ENCODE peak calls at places on chromosomes 16 and 17, in six cellular contexts. Z, A, M, T, L and C are unnamed samples.

GRCh38 chr17:60627113-60627512 is 27.1 kb downstream of the PPM1D start:
- DNase-seq in Z (no peak), A (no peak), M (no peak), T (no peak), L (no peak), C (no peak)

GRCh38 chr16:57609541-57610401 is 18.7 kb upstream of the ADGRG1 start:
- DNase-seq in Z (no peak), A (no peak), M (peak; percentile 59), T (peak; percentile 65), L (peak; percentile 79), C (no peak)

GRCh38 chr16:2963611-2964415 is at the start of gene KREMEN2:
- DNase-seq in Z (no peak), A (no peak), M (no peak), T (peak; percentile 32), L (no peak), C (no peak)

GRCh38 chr17:33012522-33013033 is 20.9 kb downstream of the SPACA3 start:
- DNase-seq in Z (peak; percentile 90), A (no peak), M (peak; percentile 91), T (no peak), L (no peak), C (peak; percentile 62)

GRCh38 chr17:50348522-50349240 is 2.8 kb downstream of the XYLT2 start:
- DNase-seq in Z (no peak), A (no peak), M (no peak), T (no peak), L (peak; percentile 58), C (no peak)

GRCh38 chr16:1530883-1531637 is 2.4 kb upstream of the TMEM204 start:
- DNase-seq in Z (peak; percentile 37), A (peak; percentile 80), M (peak; percentile 86), T (no peak), L (no peak), C (no peak)

GRCh38 chr16:12767897-12768296 is 35.8 kb downstream of the CPPED1 start:
- DNase-seq in Z (no peak), A (no peak), M (peak; percentile 38), T (no peak), L (no peak), C (no peak)

GRCh38 chr17:74840989-74841666 is 18.6 kb downstream of the GRIN2C start:
- DNase-seq in Z (no peak), A (peak; percentile 80), M (peak; percentile 64), T (no peak), L (no peak), C (no peak)

GRCh38 chr17:30207655-30208054 is 27.8 kb downstream of the SLC6A4 start:
- DNase-seq in Z (no peak), A (no peak), M (no peak), T (no peak), L (no peak), C (no peak)

GRCh38 chr17:42697108-42697811 is 14.9 kb downstream of the CNTNAP1 start:
- DNase-seq in Z (no peak), A (no peak), M (no peak), T (no peak), L (no peak), C (no peak)

GRCh38 chr17:1607971-1608320 is 20.7 kb downstream of the SLC43A2 start:
- DNase-seq in Z (no peak), A (no peak), M (no peak), T (no peak), L (no peak), C (no peak)

GRCh38 chr17:8628609-8629169 is 1.8 kb downstream of the MYH10 start:
- DNase-seq in Z (no peak), A (no peak), M (peak; percentile 48), T (no peak), L (no peak), C (no peak)

GRCh38 chr17:57541472-57542394 is 203.4 kb downstream of the CCDC182 start:
- DNase-seq in Z (no peak), A (peak; percentile 62), M (peak; percentile 93), T (no peak), L (no peak), C (peak; percentile 32)

GRCh38 chr17:82275326-82275725 is 1.8 kb upstream of the CSNK1D start:
- DNase-seq in Z (no peak), A (no peak), M (no peak), T (no peak), L (no peak), C (no peak)

GRCh38 chr16:23469814-23470213 is 16.8 kb upstream of the COG7 start:
- DNase-seq in Z (no peak), A (no peak), M (peak; percentile 7), T (peak; percentile 62), L (no peak), C (no peak)

GRCh38 chr17:65312718-65313382 is 175.7 kb downstream of the RGS9 start:
- DNase-seq in Z (no peak), A (no peak), M (no peak), T (no peak), L (no peak), C (no peak)

DNA sequence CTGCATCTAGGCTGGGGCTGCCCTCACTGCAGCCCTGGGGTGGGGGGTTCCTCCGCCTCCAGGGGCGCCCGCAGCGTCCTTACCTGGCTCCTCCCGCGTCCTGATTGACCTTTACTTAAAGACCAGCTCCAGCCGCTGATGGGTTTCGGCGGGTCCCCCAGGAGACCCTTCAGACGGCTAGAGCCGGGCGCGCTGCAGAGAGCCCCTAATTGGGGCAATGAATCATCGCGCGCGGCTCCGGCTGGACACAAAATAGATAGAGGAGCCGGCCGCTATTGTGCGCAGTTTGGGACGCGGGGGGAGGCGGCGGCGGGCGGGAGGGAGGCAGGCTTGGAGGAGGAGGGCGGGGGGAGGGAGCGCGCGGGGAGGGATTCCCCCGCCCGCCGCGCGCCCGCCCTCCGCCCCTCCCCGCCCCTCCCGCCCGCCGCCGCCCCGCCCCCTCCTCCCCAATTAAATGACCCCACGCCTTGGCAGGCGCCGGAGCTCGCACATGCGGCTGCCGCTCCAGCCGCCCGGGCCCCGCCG is 56.5 kb upstream of the CIBAR2 start:
- DNase-seq in Z (no peak), A (peak; percentile 74), M (peak; percentile 80), T (peak; percentile 50), L (no peak), C (no peak)
- H3K4me3 ChIP-seq in Z (peak overlapping the region; percentile 15), A (peak overlapping the region; percentile 63), M (peak overlapping the region; percentile 30), T (no peak overlapping the region), L (peak overlapping the region; percentile 27), C (peak overlapping the region; percentile 27)

GRCh38 chr16:63361032-63361624 is 1324.9 kb upstream of the CDH8 start:
- DNase-seq in Z (peak; percentile 14), A (no peak), M (peak; percentile 73), T (no peak), L (no peak), C (peak; percentile 52)
- TF ChIP-seq CTCF in Z (peak; percentile 70), A (peak; percentile 78), M (peak; percentile 92), T (peak; percentile 73), L (no peak), C (peak; percentile 87)

GRCh38 chr17:39399792-39400191 is 1.6 kb downstream of the FBXL20 start:
- DNase-seq in Z (no peak), A (no peak), M (no peak), T (no peak), L (no peak), C (no peak)
- H3K4me3 ChIP-seq in Z (peak overlapping the region; percentile 84), A (peak overlapping the region; percentile 97), M (no peak overlapping the region), T (no peak overlapping the region), L (no peak overlapping the region), C (peak overlapping the region; percentile 96)

DNA sequence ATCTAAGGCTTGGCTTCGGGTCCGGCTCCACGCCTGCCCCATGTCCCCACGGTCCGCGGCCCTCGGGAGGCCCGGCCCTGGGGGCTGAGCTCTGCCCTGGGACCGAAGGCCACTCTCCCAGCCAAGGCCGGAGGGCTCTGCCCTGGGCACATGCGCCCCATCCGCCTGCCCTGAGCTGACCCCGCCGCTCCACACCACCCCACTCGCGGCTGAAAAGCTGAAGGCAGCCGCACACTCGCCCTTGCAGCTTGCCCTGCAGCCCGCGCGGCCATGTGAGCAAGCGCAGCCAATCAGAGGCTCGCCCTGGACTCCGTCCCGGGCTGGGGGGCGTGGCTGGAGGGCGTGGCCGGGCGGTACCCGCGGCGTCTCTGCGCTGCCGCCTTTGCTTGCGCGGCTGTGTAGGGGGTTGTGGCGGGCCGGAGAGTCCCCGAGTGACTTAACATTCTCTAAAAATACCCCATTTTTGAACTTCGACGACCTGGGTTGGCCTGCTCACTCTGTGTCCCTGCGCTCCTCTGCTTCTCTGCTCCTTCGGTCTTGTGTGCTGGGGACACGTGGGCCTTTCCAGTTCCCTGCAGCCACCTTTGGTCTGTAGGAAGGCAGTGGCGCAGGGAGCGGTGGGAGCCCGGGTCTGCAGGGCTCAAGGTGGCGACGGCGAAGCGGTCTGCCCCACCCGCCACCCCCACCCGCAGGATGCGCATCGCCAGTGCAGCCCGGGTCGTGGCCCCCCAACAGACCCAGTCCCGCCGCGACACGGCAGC is 8.8 kb upstream of the MAP2K3 start:
- DNase-seq in Z (no peak), A (peak; percentile 95), M (peak; percentile 85), T (peak; percentile 94), L (peak; percentile 95), C (no peak)
- TF ChIP-seq CTCF in Z (no peak), A (peak; percentile 34), M (no peak), T (no peak), L (no peak), C (no peak)